ENCODE peak calls at places on chromosomes 6 and 20, in five cellular contexts. One of them, this sample, is unnamed.

GRCh38 chr6:160102956-160103824 is 18.4 kb upstream of the SLC22A1 start:
- DNase-seq in heart right ventricle: no peak
- DNase-seq in gastrocnemius medialis: no peak
- DNase-seq in hepatocyte: no peak
- DNase-seq in IMR-90: peak
- DNase-seq in this sample: peak

GRCh38 chr6:25462235-25462897 is 183.2 kb downstream of the CARMIL1 start:
- DNase-seq in heart right ventricle: no peak
- DNase-seq in gastrocnemius medialis: no peak
- DNase-seq in hepatocyte: no peak
- DNase-seq in IMR-90: no peak
- DNase-seq in this sample: no peak

GRCh38 chr6:132830236-132830799 is 15.9 kb downstream of the RPS12 start:
- DNase-seq in heart right ventricle: no peak
- DNase-seq in gastrocnemius medialis: no peak
- DNase-seq in hepatocyte: peak
- DNase-seq in IMR-90: peak
- DNase-seq in this sample: peak

GRCh38 chr6:129981598-129981997 is 36.8 kb upstream of the L3MBTL3 start:
- DNase-seq in heart right ventricle: no peak
- DNase-seq in gastrocnemius medialis: no peak
- DNase-seq in hepatocyte: no peak
- DNase-seq in IMR-90: peak
- DNase-seq in this sample: peak

GRCh38 chr6:39790772-39791171 is 1.4 kb upstream of the DAAM2 start:
- DNase-seq in heart right ventricle: no peak
- DNase-seq in gastrocnemius medialis: peak
- DNase-seq in hepatocyte: no peak
- DNase-seq in IMR-90: peak
- DNase-seq in this sample: peak

GRCh38 chr6:89711801-89712200 is 73.3 kb upstream of the LYRM2 start:
- DNase-seq in heart right ventricle: no peak
- DNase-seq in gastrocnemius medialis: no peak
- DNase-seq in hepatocyte: no peak
- DNase-seq in IMR-90: no peak
- DNase-seq in this sample: no peak

GRCh38 chr6:21987501-21987957 is 309.3 kb downstream of the PRL start:
- DNase-seq in heart right ventricle: peak
- DNase-seq in gastrocnemius medialis: peak
- DNase-seq in hepatocyte: peak
- DNase-seq in IMR-90: peak
- DNase-seq in this sample: peak

GRCh38 chr6:167399599-167399998 is 74.7 kb downstream of the TTLL2 start:
- DNase-seq in heart right ventricle: no peak
- DNase-seq in gastrocnemius medialis: no peak
- DNase-seq in hepatocyte: no peak
- DNase-seq in IMR-90: no peak
- DNase-seq in this sample: no peak

GRCh38 chr6:17423018-17423417 is 29.6 kb downstream of the CAP2 start:
- DNase-seq in heart right ventricle: no peak
- DNase-seq in gastrocnemius medialis: no peak
- DNase-seq in hepatocyte: no peak
- DNase-seq in IMR-90: no peak
- DNase-seq in this sample: no peak

GRCh38 chr20:4169360-4170214 is 154.2 kb upstream of the RNF24 start:
- DNase-seq in heart right ventricle: no peak
- DNase-seq in gastrocnemius medialis: no peak
- DNase-seq in hepatocyte: no peak
- DNase-seq in IMR-90: no peak
- DNase-seq in this sample: no peak

GRCh38 chr6:147642458-147642857 is 134.0 kb downstream of the SAMD5 start:
- DNase-seq in heart right ventricle: no peak
- DNase-seq in gastrocnemius medialis: no peak
- DNase-seq in hepatocyte: peak
- DNase-seq in IMR-90: peak
- DNase-seq in this sample: peak

GRCh38 chr20:2206957-2207769 is 88.6 kb upstream of the TGM3 start:
- DNase-seq in heart right ventricle: peak
- DNase-seq in gastrocnemius medialis: peak
- DNase-seq in hepatocyte: peak
- DNase-seq in IMR-90: peak
- DNase-seq in this sample: peak

GRCh38 chr6:153405926-153406325 is 274.8 kb upstream of the RGS17 start:
- DNase-seq in heart right ventricle: no peak
- DNase-seq in gastrocnemius medialis: no peak
- DNase-seq in hepatocyte: no peak
- DNase-seq in IMR-90: no peak
- DNase-seq in this sample: no peak

GRCh38 chr6:45896783-45897441 is 118.7 kb downstream of the CLIC5 start:
- DNase-seq in heart right ventricle: no peak
- DNase-seq in gastrocnemius medialis: no peak
- DNase-seq in hepatocyte: no peak
- DNase-seq in IMR-90: no peak
- DNase-seq in this sample: no peak

GRCh38 chr6:166771701-166772100 is 144.7 kb upstream of the RPS6KA2 start:
- DNase-seq in heart right ventricle: no peak
- DNase-seq in gastrocnemius medialis: no peak
- DNase-seq in hepatocyte: no peak
- DNase-seq in IMR-90: no peak
- DNase-seq in this sample: no peak

GRCh38 chr6:33018904-33019303 is 9.5 kb upstream of the HLA-DOA start:
- DNase-seq in heart right ventricle: no peak
- DNase-seq in gastrocnemius medialis: peak
- DNase-seq in hepatocyte: peak
- DNase-seq in IMR-90: peak
- DNase-seq in this sample: peak

GRCh38 chr6:159996087-159996622 is 27.3 kb downstream of the IGF2R start:
- DNase-seq in heart right ventricle: no peak
- DNase-seq in gastrocnemius medialis: no peak
- DNase-seq in hepatocyte: no peak
- DNase-seq in IMR-90: no peak
- DNase-seq in this sample: no peak

GRCh38 chr6:160188773-160189172 is 67.2 kb downstream of the SLC22A1 start:
- DNase-seq in heart right ventricle: no peak
- DNase-seq in gastrocnemius medialis: no peak
- DNase-seq in hepatocyte: no peak
- DNase-seq in IMR-90: no peak
- DNase-seq in this sample: no peak

GRCh38 chr6:140817176-140817575 is 1315.5 kb upstream of the GJE1 start:
- DNase-seq in heart right ventricle: no peak
- DNase-seq in gastrocnemius medialis: no peak
- DNase-seq in hepatocyte: no peak
- DNase-seq in IMR-90: no peak
- DNase-seq in this sample: no peak

GRCh38 chr6:112298816-112299281 is 44.5 kb upstream of the LAMA4 start:
- DNase-seq in heart right ventricle: no peak
- DNase-seq in gastrocnemius medialis: no peak
- DNase-seq in hepatocyte: no peak
- DNase-seq in IMR-90: peak
- DNase-seq in this sample: peak

GRCh38 chr6:170179925-170180324 is 111.0 kb downstream of the DLL1 start:
- DNase-seq in heart right ventricle: no peak
- DNase-seq in gastrocnemius medialis: no peak
- DNase-seq in hepatocyte: no peak
- DNase-seq in IMR-90: no peak
- DNase-seq in this sample: no peak

GRCh38 chr6:116210750-116211425 is 43.0 kb downstream of the TSPYL4 start:
- DNase-seq in heart right ventricle: peak
- DNase-seq in gastrocnemius medialis: peak
- DNase-seq in hepatocyte: no peak
- DNase-seq in IMR-90: peak
- DNase-seq in this sample: no peak

GRCh38 chr6:11439017-11439420 is 98.5 kb upstream of the TMEM170B start:
- DNase-seq in heart right ventricle: no peak
- DNase-seq in gastrocnemius medialis: no peak
- DNase-seq in hepatocyte: no peak
- DNase-seq in IMR-90: no peak
- DNase-seq in this sample: no peak

GRCh38 chr6:10587694-10588392 is 66.7 kb downstream of the GCNT2 start:
- DNase-seq in heart right ventricle: no peak
- DNase-seq in gastrocnemius medialis: no peak
- DNase-seq in hepatocyte: no peak
- DNase-seq in IMR-90: no peak
- DNase-seq in this sample: no peak

GRCh38 chr6:22313796-22314195 is 17.0 kb upstream of the PRL start:
- DNase-seq in heart right ventricle: no peak
- DNase-seq in gastrocnemius medialis: no peak
- DNase-seq in hepatocyte: no peak
- DNase-seq in IMR-90: no peak
- DNase-seq in this sample: no peak

GRCh38 chr6:166860392-166860791 is 96.0 kb downstream of the RNASET2 start:
- DNase-seq in heart right ventricle: no peak
- DNase-seq in gastrocnemius medialis: no peak
- DNase-seq in hepatocyte: no peak
- DNase-seq in IMR-90: no peak
- DNase-seq in this sample: no peak

GRCh38 chr6:56955171-56956155 is 556 bp downstream of the BEND6 start:
- DNase-seq in heart right ventricle: peak
- DNase-seq in gastrocnemius medialis: peak
- DNase-seq in hepatocyte: peak
- DNase-seq in IMR-90: peak
- DNase-seq in this sample: peak

GRCh38 chr20:41361757-41362747 is 4.6 kb downstream of the EMILIN3 start:
- DNase-seq in heart right ventricle: peak
- DNase-seq in gastrocnemius medialis: peak
- DNase-seq in hepatocyte: no peak
- DNase-seq in IMR-90: no peak
- DNase-seq in this sample: no peak

DNA sequence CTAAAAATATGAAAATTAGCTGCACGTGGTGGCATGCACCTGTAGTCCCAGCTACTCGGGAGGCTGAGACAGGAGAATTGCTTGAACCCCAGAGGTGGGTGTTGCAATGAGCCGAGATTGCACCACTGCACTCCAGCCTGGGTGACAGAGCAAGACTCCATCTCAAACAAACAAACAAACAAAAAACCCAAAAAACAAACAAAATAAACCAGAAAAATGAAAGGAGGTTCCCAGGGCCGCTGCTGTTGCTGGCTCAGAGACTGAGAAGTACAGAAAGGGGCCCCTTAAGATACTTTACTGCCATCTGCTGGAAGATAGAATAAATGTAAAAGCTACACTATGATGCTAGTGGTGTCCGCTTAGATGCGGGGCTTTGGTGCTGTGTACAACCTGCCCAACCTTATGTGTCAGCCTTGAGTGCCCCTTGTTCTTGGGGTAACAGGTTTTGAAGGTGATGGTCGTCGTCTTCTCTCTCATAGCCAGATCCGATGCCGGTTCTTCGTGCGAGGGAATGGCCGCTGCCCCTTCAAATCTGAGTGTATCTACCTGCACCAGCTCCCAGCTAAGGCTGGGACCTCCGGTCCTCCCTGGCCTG is 2.8 kb upstream of the FANCE start:
- DNase-seq in heart right ventricle: no peak
- DNase-seq in gastrocnemius medialis: no peak
- DNase-seq in hepatocyte: peak
- DNase-seq in IMR-90: peak
- DNase-seq in this sample: peak
- TF ChIP-seq CTCF in heart right ventricle: peak
- TF ChIP-seq CTCF in gastrocnemius medialis: peak
- TF ChIP-seq CTCF in hepatocyte: peak
- TF ChIP-seq CTCF in IMR-90: peak
- TF ChIP-seq CTCF in this sample: peak

GRCh38 chr6:106530026-106530425 is 99.3 kb downstream of the RTN4IP1 start:
- DNase-seq in heart right ventricle: no peak
- DNase-seq in gastrocnemius medialis: no peak
- DNase-seq in hepatocyte: no peak
- DNase-seq in IMR-90: no peak
- DNase-seq in this sample: no peak

GRCh38 chr6:106527111-106527510 is 102.2 kb downstream of the RTN4IP1 start:
- DNase-seq in heart right ventricle: no peak
- DNase-seq in gastrocnemius medialis: no peak
- DNase-seq in hepatocyte: no peak
- DNase-seq in IMR-90: no peak
- DNase-seq in this sample: no peak

GRCh38 chr6:106529438-106529837 is 99.9 kb downstream of the RTN4IP1 start:
- DNase-seq in heart right ventricle: no peak
- DNase-seq in gastrocnemius medialis: no peak
- DNase-seq in hepatocyte: no peak
- DNase-seq in IMR-90: no peak
- DNase-seq in this sample: no peak

GRCh38 chr6:106528521-106528920 is 100.8 kb downstream of the RTN4IP1 start:
- DNase-seq in heart right ventricle: no peak
- DNase-seq in gastrocnemius medialis: no peak
- DNase-seq in hepatocyte: no peak
- DNase-seq in IMR-90: no peak
- DNase-seq in this sample: no peak

GRCh38 chr6:106527979-106528378 is 101.3 kb downstream of the RTN4IP1 start:
- DNase-seq in heart right ventricle: no peak
- DNase-seq in gastrocnemius medialis: no peak
- DNase-seq in hepatocyte: no peak
- DNase-seq in IMR-90: peak
- DNase-seq in this sample: peak
- H3K4me3 ChIP-seq in heart right ventricle: no peak
- H3K4me3 ChIP-seq in gastrocnemius medialis: no peak
- H3K4me3 ChIP-seq in hepatocyte: no peak
- H3K4me3 ChIP-seq in IMR-90: no peak
- H3K4me3 ChIP-seq in this sample: no peak

DNA sequence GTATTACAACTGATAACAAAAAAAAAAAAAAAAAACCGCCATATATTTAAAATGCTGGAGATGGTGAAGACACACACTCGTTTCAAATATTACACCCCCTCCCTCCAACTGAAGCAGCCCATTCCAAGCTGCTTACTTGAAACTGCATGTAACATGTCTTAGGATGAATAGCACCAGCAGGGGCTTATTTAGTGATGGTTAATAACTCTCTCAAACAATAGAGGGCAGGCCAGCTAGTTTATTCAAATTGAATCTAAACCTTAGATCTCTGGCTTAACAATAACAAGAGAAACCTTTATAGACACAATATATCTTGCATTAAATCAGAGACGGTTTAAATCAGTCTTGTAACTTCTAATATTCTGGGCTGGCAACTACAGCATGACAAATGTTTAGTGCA is 9.3 kb upstream of the JPH2 start:
- DNase-seq in heart right ventricle: no peak
- DNase-seq in gastrocnemius medialis: no peak
- DNase-seq in hepatocyte: no peak
- DNase-seq in IMR-90: no peak
- DNase-seq in this sample: no peak
- TF ChIP-seq CTCF in heart right ventricle: no peak
- TF ChIP-seq CTCF in gastrocnemius medialis: no peak
- TF ChIP-seq CTCF in hepatocyte: peak
- TF ChIP-seq CTCF in IMR-90: no peak
- TF ChIP-seq CTCF in this sample: no peak

GRCh38 chr6:15473741-15474161 is 189.1 kb downstream of the DTNBP1 start:
- DNase-seq in heart right ventricle: no peak
- DNase-seq in gastrocnemius medialis: peak
- DNase-seq in hepatocyte: no peak
- DNase-seq in IMR-90: peak
- DNase-seq in this sample: peak

GRCh38 chr6:15472626-15473025 is 190.2 kb downstream of the DTNBP1 start:
- DNase-seq in heart right ventricle: no peak
- DNase-seq in gastrocnemius medialis: no peak
- DNase-seq in hepatocyte: no peak
- DNase-seq in IMR-90: no peak
- DNase-seq in this sample: no peak

GRCh38 chr6:15475261-15475660 is 187.6 kb downstream of the DTNBP1 start:
- DNase-seq in heart right ventricle: no peak
- DNase-seq in gastrocnemius medialis: no peak
- DNase-seq in hepatocyte: no peak
- DNase-seq in IMR-90: no peak
- DNase-seq in this sample: no peak

GRCh38 chr6:15473174-15473573 is 189.7 kb downstream of the DTNBP1 start:
- DNase-seq in heart right ventricle: no peak
- DNase-seq in gastrocnemius medialis: no peak
- DNase-seq in hepatocyte: no peak
- DNase-seq in IMR-90: no peak
- DNase-seq in this sample: no peak

GRCh38 chr6:15474196-15474595 is 188.6 kb downstream of the DTNBP1 start:
- DNase-seq in heart right ventricle: no peak
- DNase-seq in gastrocnemius medialis: no peak
- DNase-seq in hepatocyte: no peak
- DNase-seq in IMR-90: peak
- DNase-seq in this sample: peak
- H3K4me3 ChIP-seq in heart right ventricle: no peak
- H3K4me3 ChIP-seq in gastrocnemius medialis: no peak
- H3K4me3 ChIP-seq in hepatocyte: no peak
- H3K4me3 ChIP-seq in IMR-90: no peak
- H3K4me3 ChIP-seq in this sample: no peak

This sample was measured in fibroblast of villous mesenchyme.